ENCODE peak calls at places on chromosomes 11 and 22, in nine cellular contexts. J is tibial artery; P is upper lobe of right lung; B is esophagus squamous epithelium; X is GM06990; N is fibroblast of pulmonary artery; Q is cardiac muscle cell; M is AG10803; Z is CD8-positive, alpha-beta T cell. L is an unnamed sample.

GRCh38 chr22:38741576-38741975 is 14.2 kb downstream of the SUN2 start:
- DNase-seq in J (no peak), P (no peak), B (no peak), X (no peak), N (no peak), Q (no peak), M (no peak), Z (no peak), L (no peak)

GRCh38 chr11:95230054-95231034 is 658 bp downstream of the SESN3 start:
- DNase-seq in J (peak), P (no peak), B (no peak), X (peak), N (peak), Q (peak), M (no peak), Z (no peak), L (no peak)

GRCh38 chr11:59779487-59779886 is 24.3 kb downstream of the STX3 start:
- DNase-seq in J (no peak), P (no peak), B (no peak), X (no peak), N (no peak), Q (no peak), M (no peak), Z (no peak), L (no peak)

GRCh38 chr11:45920531-45921477 is 1.7 kb upstream of the LARGE2 start:
- DNase-seq in J (peak), P (peak), B (no peak), X (no peak), N (no peak), Q (no peak), M (no peak), Z (no peak), L (no peak)

GRCh38 chr22:41782316-41782715 is 18.2 kb upstream of the CCDC134 start:
- DNase-seq in J (no peak), P (no peak), B (no peak), X (no peak), N (no peak), Q (no peak), M (no peak), Z (no peak), L (no peak)

GRCh38 chr11:70203749-70204465 is 811 bp downstream of the FADD start:
- DNase-seq in J (no peak), P (peak), B (peak), X (peak), N (peak), Q (peak), M (peak), Z (peak), L (peak)

GRCh38 chr11:78351193-78351592 is 66.4 kb downstream of the GAB2 start:
- DNase-seq in J (no peak), P (no peak), B (no peak), X (no peak), N (no peak), Q (no peak), M (no peak), Z (no peak), L (no peak)

GRCh38 chr11:130677486-130678153 is 229.2 kb downstream of the ADAMTS15 start:
- DNase-seq in J (no peak), P (no peak), B (no peak), X (no peak), N (peak), Q (peak), M (peak), Z (no peak), L (no peak)

GRCh38 chr11:34395916-34396555 is 38.2 kb upstream of the ABTB2 start:
- DNase-seq in J (no peak), P (no peak), B (no peak), X (no peak), N (peak), Q (no peak), M (peak), Z (no peak), L (no peak)

GRCh38 chr11:27358306-27358705 is 4.7 kb downstream of the CCDC34 start:
- DNase-seq in J (no peak), P (no peak), B (no peak), X (no peak), N (peak), Q (peak), M (peak), Z (no peak), L (no peak)

GRCh38 chr11:47977651-47978050 is 2.7 kb upstream of the PTPRJ start:
- DNase-seq in J (peak), P (no peak), B (no peak), X (no peak), N (peak), Q (no peak), M (no peak), Z (no peak), L (no peak)

GRCh38 chr11:12089473-12089872 is 20.9 kb upstream of the MICAL2 start:
- DNase-seq in J (peak), P (no peak), B (no peak), X (no peak), N (no peak), Q (no peak), M (no peak), Z (no peak), L (no peak)

GRCh38 chr11:12088531-12088930 is 21.9 kb upstream of the MICAL2 start:
- DNase-seq in J (peak), P (no peak), B (no peak), X (no peak), N (no peak), Q (no peak), M (no peak), Z (no peak), L (no peak)

GRCh38 chr11:12089041-12089440 is 21.3 kb upstream of the MICAL2 start:
- DNase-seq in J (peak), P (no peak), B (no peak), X (no peak), N (no peak), Q (no peak), M (no peak), Z (no peak), L (no peak)

GRCh38 chr11:12087075-12087775 is 23.2 kb upstream of the MICAL2 start:
- DNase-seq in J (peak), P (no peak), B (no peak), X (no peak), N (peak), Q (peak), M (peak), Z (no peak), L (no peak)

GRCh38 chr11:12088047-12088481 is 22.3 kb upstream of the MICAL2 start:
- DNase-seq in J (peak), P (no peak), B (no peak), X (no peak), N (peak), Q (peak), M (peak), Z (no peak), L (no peak)
- TF ChIP-seq CTCF in J (peak), P (peak), B (peak), X (no peak), N (peak), Q (peak), M (peak), Z (no peak), L (no peak)

DNA sequence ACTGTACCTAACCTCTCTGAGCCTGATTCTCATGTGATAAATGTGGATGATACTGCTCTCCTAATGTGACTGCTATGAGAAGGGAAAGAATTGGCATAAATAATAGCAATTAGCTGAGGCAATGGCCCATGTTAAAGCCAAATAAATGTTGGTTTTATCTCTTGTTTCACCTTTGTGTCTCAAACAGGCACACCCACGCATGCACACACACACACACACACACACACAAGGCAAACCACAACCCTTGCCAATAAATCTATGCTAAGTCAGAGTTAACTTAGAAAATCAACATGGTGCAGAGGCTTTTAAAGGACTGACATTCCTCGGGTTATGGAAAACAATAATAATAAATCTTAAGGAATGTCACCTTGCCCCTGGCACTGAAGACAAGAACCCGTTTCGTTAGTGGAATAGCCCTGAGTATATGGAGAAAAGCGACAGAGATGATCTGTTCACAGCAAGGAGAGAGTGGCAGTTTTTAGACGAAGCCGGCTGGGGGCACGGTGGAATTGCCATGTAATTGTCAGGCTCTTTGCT is 326.2 kb downstream of the NTM start:
- DNase-seq in J (no peak), P (no peak), B (no peak), X (no peak), N (no peak), Q (no peak), M (no peak), Z (no peak), L (no peak)
- H3K4me3 ChIP-seq in J (no peak), P (no peak), B (no peak), X (no peak), N (no peak), Q (no peak), M (no peak), Z (no peak), L (no peak)

GRCh38 chr11:83441171-83441570 is 155.0 kb upstream of the CCDC90B start:
- DNase-seq in J (no peak), P (no peak), B (no peak), X (no peak), N (no peak), Q (no peak), M (no peak), Z (no peak), L (no peak)
- TF ChIP-seq CTCF in J (no peak), P (no peak), B (no peak), X (no peak), N (no peak), Q (no peak), M (no peak), Z (no peak), L (no peak)

GRCh38 chr11:57458060-57458409 is 2.3 kb upstream of the RTN4RL2 start:
- DNase-seq in J (no peak), P (no peak), B (no peak), X (no peak), N (no peak), Q (no peak), M (no peak), Z (no peak), L (no peak)
- H3K4me3 ChIP-seq in J (peak), P (peak), B (peak), X (peak), N (no peak), Q (peak), M (no peak), Z (peak), L (no peak)

GRCh38 chr22:45262195-45262930 is 21.7 kb upstream of the KIAA0930 start:
- DNase-seq in J (no peak), P (no peak), B (no peak), X (no peak), N (no peak), Q (no peak), M (no peak), Z (no peak), L (no peak)

GRCh38 chr22:45265546-45265945 is 19.2 kb upstream of the UPK3A start:
- DNase-seq in J (no peak), P (no peak), B (no peak), X (no peak), N (no peak), Q (peak), M (no peak), Z (no peak), L (no peak)

GRCh38 chr22:45262931-45263789 is 21.6 kb upstream of the UPK3A start:
- DNase-seq in J (no peak), P (no peak), B (no peak), X (peak), N (no peak), Q (no peak), M (peak), Z (no peak), L (peak)

GRCh38 chr22:45261407-45262088 is 20.9 kb upstream of the KIAA0930 start:
- DNase-seq in J (no peak), P (no peak), B (no peak), X (no peak), N (no peak), Q (no peak), M (no peak), Z (no peak), L (no peak)

DNA sequence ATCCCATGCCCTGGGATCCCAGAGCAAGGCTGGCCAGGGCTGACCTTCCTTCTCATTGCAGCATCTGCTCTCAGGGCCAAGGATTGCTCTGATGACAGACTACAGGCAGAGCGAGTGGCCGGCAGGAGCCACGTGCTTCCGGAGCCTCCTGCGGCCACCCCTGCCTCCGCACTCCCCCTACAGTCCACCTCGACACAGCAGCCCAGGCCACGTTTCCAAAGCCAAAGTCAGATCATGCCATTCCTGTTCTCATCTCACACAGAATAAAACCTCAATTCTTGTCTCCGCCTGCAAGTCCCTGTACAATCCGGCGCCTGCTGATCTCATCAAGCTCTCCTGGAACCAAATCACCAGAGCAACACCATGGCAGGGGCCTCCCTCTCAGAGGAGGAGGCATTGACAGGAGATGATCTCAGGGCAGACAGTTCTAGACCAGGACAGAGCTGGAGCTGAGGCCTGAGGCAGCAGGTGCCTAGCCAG is 20.9 kb upstream of the UPK3A start:
- DNase-seq in J (peak), P (peak), B (no peak), X (peak), N (peak), Q (peak), M (peak), Z (no peak), L (no peak)
- TF ChIP-seq CTCF in J (peak), P (peak), B (peak), X (peak), N (peak), Q (peak), M (peak), Z (no peak), L (peak)

GRCh38 chr22:19759459-19759993 is 1.1 kb upstream of the TBX1 start:
- DNase-seq in J (no peak), P (no peak), B (no peak), X (no peak), N (no peak), Q (no peak), M (no peak), Z (no peak), L (no peak)

GRCh38 chr22:19759994-19760651 is 455 bp upstream of the TBX1 start:
- DNase-seq in J (no peak), P (no peak), B (no peak), X (no peak), N (no peak), Q (no peak), M (no peak), Z (no peak), L (no peak)

GRCh38 chr22:19757985-19758895 is 2.3 kb upstream of the TBX1 start:
- DNase-seq in J (no peak), P (no peak), B (no peak), X (no peak), N (no peak), Q (no peak), M (no peak), Z (no peak), L (no peak)

GRCh38 chr22:19757140-19757984 is 3.2 kb upstream of the TBX1 start:
- DNase-seq in J (no peak), P (no peak), B (no peak), X (no peak), N (no peak), Q (no peak), M (no peak), Z (no peak), L (no peak)

GRCh38 chr22:19758896-19759458 is 1.6 kb upstream of the TBX1 start:
- DNase-seq in J (no peak), P (no peak), B (no peak), X (no peak), N (no peak), Q (no peak), M (no peak), Z (no peak), L (no peak)
- H3K4me3 ChIP-seq in J (no peak), P (no peak), B (no peak), X (no peak), N (no peak), Q (no peak), M (peak), Z (no peak), L (no peak)

GRCh38 chr11:64007629-64008282 is 21.5 kb downstream of the OTUB1 start:
- DNase-seq in J (peak), P (peak), B (no peak), X (no peak), N (peak), Q (peak), M (no peak), Z (no peak), L (no peak)
- TF ChIP-seq CTCF in J (peak), P (peak), B (peak), X (no peak), N (peak), Q (peak), M (no peak), Z (no peak), L (no peak)

DNA sequence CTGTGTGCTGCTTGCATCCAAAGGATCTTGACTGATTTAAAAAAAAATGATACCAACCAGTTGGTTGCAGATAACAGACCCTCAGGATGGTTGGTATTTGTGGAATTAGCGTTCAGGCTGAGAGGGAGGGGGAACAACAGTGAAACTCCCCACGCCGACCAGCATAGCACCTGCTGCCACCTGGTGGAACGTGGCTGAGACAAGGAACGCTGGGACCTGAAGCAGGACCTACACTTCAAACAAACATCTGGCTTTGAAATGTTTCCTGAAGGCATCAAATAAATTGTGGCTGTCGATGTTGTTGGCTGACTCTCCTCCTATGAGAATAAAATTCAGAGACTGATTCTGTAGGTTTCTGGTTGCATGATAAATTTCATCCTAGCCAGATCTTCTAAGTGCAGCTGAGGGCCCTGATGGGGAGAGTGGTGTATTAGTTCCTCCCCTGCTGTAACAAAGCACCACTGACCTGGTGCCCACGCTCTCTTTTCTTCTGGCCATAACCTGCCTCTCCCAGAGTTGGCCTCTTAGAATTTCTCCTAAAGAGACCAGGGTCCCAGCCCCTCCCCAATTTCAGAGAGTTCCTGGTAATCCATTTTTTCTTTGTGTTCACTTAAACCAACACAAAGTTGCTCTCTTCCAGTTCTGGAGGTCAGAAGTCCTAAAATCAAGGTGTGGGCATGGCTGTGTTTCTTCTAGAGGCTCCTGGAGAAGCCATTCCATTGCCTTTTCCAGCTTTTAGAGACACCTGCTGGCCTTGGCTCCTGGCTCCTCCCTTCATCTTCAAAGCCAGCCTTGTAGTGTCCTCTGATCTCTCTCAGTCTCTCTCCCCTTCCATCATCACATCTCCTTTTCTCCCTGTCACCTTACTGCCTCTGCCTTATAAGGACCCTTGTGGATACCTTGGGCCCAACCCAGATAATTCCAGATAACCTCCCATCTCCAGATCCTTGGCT is 17.3 kb downstream of the APOL2 start:
- DNase-seq in J (no peak), P (no peak), B (no peak), X (no peak), N (peak), Q (peak), M (no peak), Z (no peak), L (no peak)
- H3K4me3 ChIP-seq in J (no peak), P (no peak), B (no peak), X (no peak), N (no peak), Q (no peak), M (no peak), Z (no peak), L (no peak)

L was measured in GM12864.